ENCODE peak calls at places on chromosome 21, in nine cellular contexts. P, F, N, L, S, C, M, I and Q are unnamed samples.
A peak's percentile ranks its signal among the peaks of the same experiment; 100 is the strongest.

GRCh38 chr21:38984982-38985422 is 179.3 kb downstream of the ETS2 start:
- DNase-seq in P (no peak), M (peak; percentile 89), N (no peak), C (no peak), I (peak; percentile 92), L (no peak), F (no peak), S (peak; percentile 86), Q (no peak)

GRCh38 chr21:15051652-15052554 is 12.9 kb downstream of the NRIP1 start:
- DNase-seq in P (no peak), C (no peak), F (peak; percentile 12), N (no peak), M (no peak), L (no peak), I (peak; percentile 66), S (peak; percentile 47), Q (no peak)

GRCh38 chr21:41396452-41397107 is 29.5 kb upstream of the MX1 start:
- DNase-seq in N (no peak), P (peak; percentile 63), I (no peak), M (peak; percentile 9), L (no peak), F (peak; percentile 59), C (peak; percentile 36), S (no peak), Q (no peak)

GRCh38 chr21:38229260-38229877 is 27.4 kb upstream of the KCNJ15 start:
- DNase-seq in C (no peak), I (no peak), F (peak; percentile 59), L (peak; percentile 4), N (no peak), S (no peak), P (peak; percentile 46), M (no peak), Q (no peak)

GRCh38 chr21:39153373-39153772 is 29.9 kb downstream of the PSMG1 start:
- DNase-seq in L (no peak), C (no peak), N (no peak), M (peak; percentile 40), S (no peak), I (no peak), F (peak; percentile 35), P (peak; percentile 62), Q (no peak)

GRCh38 chr21:23955130-23955873 is 1652.0 kb downstream of the MRPL39 start:
- DNase-seq in P (no peak), I (no peak), M (no peak), S (no peak), C (no peak), L (no peak), F (no peak), N (no peak), Q (no peak)

GRCh38 chr21:39484711-39485264 is 33.0 kb downstream of the SH3BGR start:
- DNase-seq in L (no peak), F (no peak), I (peak; percentile 17), C (no peak), S (no peak), N (no peak), P (no peak), M (peak; percentile 4), Q (no peak)

GRCh38 chr21:34996304-34997081 is 52.6 kb downstream of the RUNX1 start:
- DNase-seq in S (peak; percentile 41), N (no peak), I (peak; percentile 64), M (peak; percentile 86), L (no peak), P (no peak), F (no peak), C (no peak), Q (no peak)

GRCh38 chr21:25385912-25386474 is 221.3 kb downstream of the MRPL39 start:
- DNase-seq in M (peak; percentile 59), P (peak; percentile 73), C (peak; percentile 46), N (peak; percentile 65), F (peak; percentile 83), S (peak; percentile 77), L (peak; percentile 58), I (peak; percentile 59), Q (no peak)

GRCh38 chr21:38993561-38993960 is 187.8 kb downstream of the ETS2 start:
- DNase-seq in L (no peak), C (no peak), P (no peak), M (peak; percentile 92), I (peak; percentile 89), N (no peak), S (peak; percentile 92), F (no peak), Q (peak; percentile 88)

GRCh38 chr21:41369915-41370839 is 8.3 kb downstream of the MX2 start:
- DNase-seq in P (no peak), I (no peak), C (no peak), S (no peak), L (no peak), M (no peak), F (peak; percentile 49), N (no peak), Q (no peak)

GRCh38 chr21:43191521-43191920 is 22.7 kb downstream of the CRYAA start:
- DNase-seq in I (no peak), L (no peak), F (no peak), P (peak; percentile 24), N (no peak), S (no peak), C (peak; percentile 23), M (no peak), Q (no peak)

GRCh38 chr21:33268392-33268735 is 2.2 kb downstream of the IL10RB start:
- DNase-seq in N (no peak), S (no peak), M (no peak), F (no peak), L (no peak), C (no peak), I (no peak), P (peak; percentile 26), Q (no peak)

GRCh38 chr21:33267250-33267649 is 1.1 kb downstream of the IL10RB start:
- DNase-seq in S (no peak), M (peak; percentile 20), F (no peak), C (no peak), N (no peak), I (no peak), P (no peak), L (no peak), Q (no peak)

GRCh38 chr21:33265664-33266049 is 510 bp upstream of the IL10RB start:
- DNase-seq in I (no peak), N (no peak), P (peak; percentile 52), M (peak; percentile 28), C (peak; percentile 66), F (no peak), S (peak; percentile 14), L (peak; percentile 6), Q (no peak)

GRCh38 chr21:33266050-33266783 is at the start of gene IL10RB:
- DNase-seq in L (peak; percentile 75), S (peak; percentile 39), P (peak; percentile 88), M (peak; percentile 82), C (peak; percentile 78), F (peak; percentile 73), N (peak; percentile 62), I (peak; percentile 54), Q (no peak)

GRCh38 chr21:33266784-33267135 is 593 bp downstream of the IL10RB start:
- DNase-seq in S (no peak), F (no peak), N (no peak), L (no peak), M (peak; percentile 34), P (no peak), C (no peak), I (no peak), Q (no peak)
- H3K4me1 ChIP-seq in S (peaks cover 2% of the 10 kb centered on the region), F (no peaks in the 10 kb centered on the region), N (peaks cover 14% of the 10 kb centered on the region), L (no peaks in the 10 kb centered on the region), M (no peaks in the 10 kb centered on the region), P (no peaks in the 10 kb centered on the region), C (no peaks in the 10 kb centered on the region), I (peaks cover 5% of the 10 kb centered on the region), Q (peaks cover 16% of the 10 kb centered on the region)

DNA sequence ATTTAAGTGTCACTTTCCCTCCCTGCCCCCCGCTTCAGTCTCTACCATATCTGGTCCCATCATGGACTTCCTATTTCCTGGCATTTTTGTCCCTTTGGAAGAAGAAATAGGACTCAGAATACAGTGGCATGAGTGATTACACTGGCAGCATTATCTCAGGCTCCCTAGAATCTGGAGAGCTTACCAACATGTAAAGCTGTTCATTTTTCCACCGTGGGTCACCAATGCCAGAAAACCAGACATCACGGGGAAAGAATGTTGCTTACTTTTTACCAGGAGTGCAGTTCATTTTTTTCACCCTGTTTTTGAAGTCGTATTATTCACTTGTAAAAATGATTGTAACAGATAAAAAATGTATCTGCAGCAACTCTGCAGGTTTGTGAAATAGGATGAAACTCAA is 44.8 kb downstream of the BACH1 start:
- DNase-seq in N (no peak), S (peak; percentile 94), L (no peak), I (peak; percentile 96), F (no peak), C (no peak), M (peak; percentile 80), P (no peak), Q (no peak)
- H3K9ac ChIP-seq in N (no peak overlapping the region), S (peak overlapping the region; percentile 68), L (no peak overlapping the region), I (no peak overlapping the region), F (no peak overlapping the region), C (no peak overlapping the region), M (peak overlapping the region; percentile 65), P (no peak overlapping the region), Q (peak overlapping the region; percentile 31)

DNA sequence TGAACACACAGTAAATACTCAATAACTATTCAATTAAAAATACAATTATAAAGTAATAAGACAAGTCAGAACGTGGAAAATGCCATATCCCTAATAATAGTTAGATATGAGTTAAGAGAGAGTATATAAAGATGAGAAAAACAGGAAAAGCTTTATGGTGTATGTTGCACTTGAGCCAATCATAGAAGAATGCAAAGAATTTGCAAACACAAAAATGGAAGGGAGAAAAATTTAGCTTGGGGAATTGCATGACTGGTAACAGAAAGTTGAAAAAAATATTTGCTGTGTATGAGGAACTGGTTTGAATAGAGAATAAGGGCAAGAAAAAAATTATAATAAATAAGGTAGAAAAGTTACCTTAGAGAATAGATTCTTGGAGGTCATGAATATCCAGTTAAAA is 739.6 kb upstream of the CXADR start:
- DNase-seq in P (no peak), N (no peak), M (peak; percentile 45), L (no peak), I (peak; percentile 46), F (peak; percentile 2), C (no peak), S (peak; percentile 57), Q (no peak)
- H3K4me1 ChIP-seq in P (no peaks in the 10 kb centered on the region), N (no peaks in the 10 kb centered on the region), M (peaks cover 22% of the 10 kb centered on the region), L (peaks cover 4% of the 10 kb centered on the region), I (no peaks in the 10 kb centered on the region), F (no peaks in the 10 kb centered on the region), C (no peaks in the 10 kb centered on the region), S (peaks cover 4% of the 10 kb centered on the region), Q (no peaks in the 10 kb centered on the region)

DNA sequence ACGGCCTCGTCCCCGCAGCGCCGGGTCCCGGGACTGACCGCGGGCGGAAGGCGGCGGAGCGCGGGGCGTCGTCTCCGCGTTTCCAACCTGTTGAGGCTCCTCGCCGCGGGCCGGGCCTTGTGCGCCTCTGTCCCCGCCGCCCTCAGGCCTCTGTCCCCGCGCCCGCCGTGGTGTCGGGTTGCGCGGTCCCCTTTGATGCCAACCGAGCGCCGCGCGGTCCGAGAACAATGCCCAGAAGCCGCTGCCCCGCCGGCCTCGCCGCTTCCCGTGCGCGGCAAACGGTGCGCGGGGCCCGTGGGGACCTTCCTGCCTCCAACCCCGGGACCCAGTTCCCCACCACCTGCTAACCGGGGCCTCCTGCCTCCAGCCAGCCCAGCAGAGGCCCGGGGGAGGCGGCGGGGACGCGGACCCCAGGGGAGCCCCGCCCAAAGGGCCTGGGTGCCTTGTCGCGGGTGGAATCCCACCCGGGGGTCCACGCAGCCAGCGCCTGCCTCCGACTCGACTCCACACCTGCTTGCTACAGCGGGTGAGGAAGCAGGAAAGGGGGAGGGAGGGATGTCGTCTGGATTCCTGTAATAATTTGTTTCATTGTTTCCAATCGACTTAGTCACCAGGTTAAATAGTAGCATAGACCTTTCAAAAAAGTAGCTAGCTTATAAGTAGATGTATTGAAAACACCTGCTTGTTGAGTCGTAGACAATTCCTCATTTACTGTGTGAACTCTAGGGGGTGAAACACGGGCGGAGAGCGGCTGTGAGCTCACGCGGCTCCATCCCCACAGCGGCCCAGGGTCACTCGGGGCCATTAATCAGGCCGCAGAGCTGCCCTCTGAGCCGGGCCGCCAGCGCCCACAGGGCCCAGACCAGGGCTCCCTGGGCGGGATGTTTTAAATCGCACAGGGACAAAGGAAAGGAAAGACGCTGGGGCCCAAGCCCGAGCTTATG is 1.1 kb downstream of the COL18A1 start:
- DNase-seq in I (peak; percentile 68), L (peak; percentile 69), F (peak; percentile 63), N (no peak), S (peak; percentile 44), P (peak; percentile 82), C (no peak), M (peak; percentile 23), Q (peak; percentile 26)
- H3K9ac ChIP-seq in I (peak overlapping the region; percentile 74), L (peak overlapping the region; percentile 94), F (peak overlapping the region; percentile 83), N (peak overlapping the region; percentile 97), S (peak overlapping the region; percentile 58), P (peak overlapping the region; percentile 92), C (peak overlapping the region; percentile 58), M (peak overlapping the region; percentile 55), Q (peak overlapping the region; percentile 50)